ENCODE peak calls at places on chromosomes 1 and 21, in four cellular contexts. U is NT2/D1, X is GM12878, P is HepG2. V is an unnamed sample.

GRCh38 chr21:45997495-45998275 is 16.1 kb downstream of the COL6A1 start:
- DNase-seq in U (no peak), X (no peak), P (no peak), V (no peak)

GRCh38 chr1:219179293-219179692 is 5.6 kb downstream of the LYPLAL1 start:
- DNase-seq in U (no peak), X (no peak), P (no peak), V (no peak)

GRCh38 chr1:112247971-112248370 is 148.0 kb upstream of the CTTNBP2NL start:
- DNase-seq in U (no peak), X (no peak), P (no peak), V (no peak)

GRCh38 chr1:177340601-177341067 is 169.9 kb downstream of the BRINP2 start:
- DNase-seq in U (no peak), X (no peak), P (no peak), V (no peak)

GRCh38 chr1:155892801-155893200 is 18.3 kb downstream of the RIT1 start:
- DNase-seq in U (no peak), X (no peak), P (no peak), V (no peak)

GRCh38 chr1:34768856-34769255 is 9.3 kb downstream of the GJB4 start:
- DNase-seq in U (no peak), X (no peak), P (no peak), V (no peak)

GRCh38 chr1:11025618-11026017 is 13.2 kb downstream of the TARDBP start:
- DNase-seq in U (no peak), X (no peak), P (no peak), V (no peak)

GRCh38 chr1:18703041-18703621 is 72.5 kb downstream of the PAX7 start:
- DNase-seq in U (no peak), X (no peak), P (peak; percentile 10), V (peak; percentile 65)

GRCh38 chr1:36529762-36530260 is 47.1 kb upstream of the CSF3R start:
- DNase-seq in U (no peak), X (no peak), P (no peak), V (peak; percentile 31)

GRCh38 chr1:202405928-202406327 is 57.4 kb downstream of the PPP1R12B start:
- DNase-seq in U (no peak), X (no peak), P (no peak), V (no peak)
- TF ChIP-seq SUZ12 in U (no peak), X (no peak), P (no peak), V (no peak)

GRCh38 chr1:181087400-181087901 is 1.0 kb upstream of the IER5 start:
- DNase-seq in U (no peak), X (no peak), P (no peak), V (no peak)

GRCh38 chr1:181086926-181087325 is 1.6 kb upstream of the IER5 start:
- DNase-seq in U (no peak), X (no peak), P (no peak), V (no peak)

GRCh38 chr1:181083842-181084605 is 4.5 kb upstream of the IER5 start:
- DNase-seq in U (no peak), X (no peak), P (peak; percentile 66), V (no peak)

GRCh38 chr1:181081399-181081798 is 7.1 kb upstream of the IER5 start:
- DNase-seq in U (no peak), X (no peak), P (peak; percentile 23), V (no peak)

GRCh38 chr1:181084606-181084969 is 3.9 kb upstream of the IER5 start:
- DNase-seq in U (no peak), X (no peak), P (no peak), V (no peak)
- H3K9ac ChIP-seq in U (no peak overlapping the region), X (no peak overlapping the region), P (no peak overlapping the region), V (no peak overlapping the region)

GRCh38 chr1:214967865-214968575 is 114.5 kb upstream of the KCNK2 start:
- DNase-seq in U (no peak), X (no peak), P (no peak), V (no peak)
- TF ChIP-seq SUZ12 in U (no peak), X (no peak), P (no peak), V (no peak)

GRCh38 chr1:93700532-93701469 is 19.2 kb upstream of the BCAR3 start:
- DNase-seq in U (no peak), X (no peak), P (no peak), V (no peak)
- H3K9ac ChIP-seq in U (no peak overlapping the region), X (no peak overlapping the region), P (no peak overlapping the region), V (no peak overlapping the region)

GRCh38 chr1:17012775-17013501 is 1.2 kb upstream of the ATP13A2 start:
- DNase-seq in U (no peak), X (no peak), P (no peak), V (no peak)
- TF ChIP-seq SUZ12 in U (no peak), X (no peak), P (no peak), V (no peak)

GRCh38 chr1:86394416-86394815 is 1.7 kb downstream of the ODF2L start:
- DNase-seq in U (no peak), X (no peak), P (no peak), V (no peak)

GRCh38 chr1:86395771-86396502 is at the start of gene ODF2L:
- DNase-seq in U (peak; percentile 81), X (peak; percentile 46), P (no peak), V (peak; percentile 63)

GRCh38 chr1:86396503-86396900 is 379 bp upstream of the ODF2L start:
- DNase-seq in U (no peak), X (no peak), P (no peak), V (no peak)
- H3K9ac ChIP-seq in U (peak overlapping the region; percentile 27), X (peak overlapping the region; percentile 59), P (no peak overlapping the region), V (peak overlapping the region; percentile 3)

DNA sequence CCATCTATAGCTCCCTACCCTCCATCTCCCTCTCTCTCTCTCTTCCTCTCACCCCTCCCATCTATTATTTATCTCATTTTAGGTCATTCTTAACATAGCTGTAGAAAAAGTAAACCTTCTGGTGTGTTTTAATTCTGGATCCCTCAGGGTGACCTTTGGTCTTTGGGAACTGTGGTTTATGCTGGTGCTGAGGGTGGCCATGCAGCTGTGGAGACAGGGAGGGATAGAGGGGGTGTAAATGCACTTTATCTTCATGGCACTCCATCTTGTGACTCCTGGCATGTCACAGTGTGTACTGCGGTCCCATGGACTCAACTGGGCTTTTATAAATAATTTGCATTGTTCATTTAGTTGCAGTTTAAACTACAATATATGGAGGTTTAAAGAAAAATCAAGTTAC is 50.2 kb upstream of the RUNX1 start:
- DNase-seq in U (no peak), X (no peak), P (no peak), V (no peak)
- TF ChIP-seq SUZ12 in U (no peak), X (no peak), P (no peak), V (no peak)

V was measured in H1.